ENCODE peak calls at places on chromosome 20, in nine cellular contexts. One of them, this sample, is unnamed.

GRCh38 chr20:8361008-8361652 is 229.1 kb downstream of the PLCB1 start:
- DNase-seq in CD8-positive, alpha-beta T cell: no peak
- DNase-seq in Calu3: no peak
- DNase-seq in psoas muscle: no peak
- DNase-seq in CD4-positive, alpha-beta T cell: no peak
- DNase-seq in tibial artery: no peak
- DNase-seq in RWPE1: no peak
- DNase-seq in fibroblast of mammary gland: peak
- DNase-seq in progenitor cell of endocrine pancreas: no peak
- DNase-seq in this sample: no peak

GRCh38 chr20:4555188-4555893 is 166.4 kb upstream of the PRND start:
- DNase-seq in Calu3: no peak
- DNase-seq in tibial artery: no peak
- DNase-seq in RWPE1: peak
- DNase-seq in fibroblast of mammary gland: peak
- DNase-seq in CD4-positive, alpha-beta T cell: no peak
- DNase-seq in CD8-positive, alpha-beta T cell: no peak
- DNase-seq in progenitor cell of endocrine pancreas: no peak
- DNase-seq in psoas muscle: no peak
- DNase-seq in this sample: no peak

GRCh38 chr20:48826883-48827771 is 672 bp downstream of the PREX1 start:
- DNase-seq in fibroblast of mammary gland: no peak
- DNase-seq in CD8-positive, alpha-beta T cell: peak
- DNase-seq in progenitor cell of endocrine pancreas: no peak
- DNase-seq in tibial artery: no peak
- DNase-seq in CD4-positive, alpha-beta T cell: no peak
- DNase-seq in RWPE1: no peak
- DNase-seq in Calu3: no peak
- DNase-seq in psoas muscle: peak
- DNase-seq in this sample: peak

GRCh38 chr20:33945391-33946079 is 48.2 kb upstream of the RALY start:
- DNase-seq in CD8-positive, alpha-beta T cell: no peak
- DNase-seq in Calu3: no peak
- DNase-seq in CD4-positive, alpha-beta T cell: no peak
- DNase-seq in tibial artery: no peak
- DNase-seq in progenitor cell of endocrine pancreas: no peak
- DNase-seq in psoas muscle: no peak
- DNase-seq in fibroblast of mammary gland: peak
- DNase-seq in RWPE1: peak
- DNase-seq in this sample: no peak

GRCh38 chr20:2301164-2301622 is 5.4 kb downstream of the TGM3 start:
- DNase-seq in fibroblast of mammary gland: peak
- DNase-seq in psoas muscle: no peak
- DNase-seq in Calu3: no peak
- DNase-seq in CD8-positive, alpha-beta T cell: no peak
- DNase-seq in CD4-positive, alpha-beta T cell: no peak
- DNase-seq in RWPE1: no peak
- DNase-seq in tibial artery: peak
- DNase-seq in progenitor cell of endocrine pancreas: no peak
- DNase-seq in this sample: peak

GRCh38 chr20:6157345-6157744 is 34.5 kb upstream of the FERMT1 start:
- DNase-seq in RWPE1: no peak
- DNase-seq in psoas muscle: no peak
- DNase-seq in tibial artery: no peak
- DNase-seq in Calu3: no peak
- DNase-seq in fibroblast of mammary gland: peak
- DNase-seq in CD8-positive, alpha-beta T cell: no peak
- DNase-seq in CD4-positive, alpha-beta T cell: no peak
- DNase-seq in progenitor cell of endocrine pancreas: no peak
- DNase-seq in this sample: no peak

GRCh38 chr20:40320612-40321011 is 368.4 kb downstream of the MAFB start:
- DNase-seq in fibroblast of mammary gland: no peak
- DNase-seq in progenitor cell of endocrine pancreas: no peak
- DNase-seq in psoas muscle: no peak
- DNase-seq in CD4-positive, alpha-beta T cell: no peak
- DNase-seq in RWPE1: no peak
- DNase-seq in Calu3: no peak
- DNase-seq in CD8-positive, alpha-beta T cell: no peak
- DNase-seq in tibial artery: no peak
- DNase-seq in this sample: no peak

GRCh38 chr20:63053430-63054102 is 46.8 kb upstream of the BHLHE23 start:
- DNase-seq in CD4-positive, alpha-beta T cell: no peak
- DNase-seq in Calu3: no peak
- DNase-seq in fibroblast of mammary gland: no peak
- DNase-seq in psoas muscle: no peak
- DNase-seq in progenitor cell of endocrine pancreas: no peak
- DNase-seq in CD8-positive, alpha-beta T cell: no peak
- DNase-seq in tibial artery: peak
- DNase-seq in RWPE1: no peak
- DNase-seq in this sample: no peak

GRCh38 chr20:19964289-19965263 is 52.6 kb upstream of the NAA20 start:
- DNase-seq in fibroblast of mammary gland: peak
- DNase-seq in psoas muscle: peak
- DNase-seq in Calu3: no peak
- DNase-seq in tibial artery: peak
- DNase-seq in RWPE1: peak
- DNase-seq in CD8-positive, alpha-beta T cell: no peak
- DNase-seq in CD4-positive, alpha-beta T cell: no peak
- DNase-seq in progenitor cell of endocrine pancreas: no peak
- DNase-seq in this sample: no peak

GRCh38 chr20:44754554-44754953 is 8.9 kb downstream of the KCNK15 start:
- DNase-seq in CD8-positive, alpha-beta T cell: no peak
- DNase-seq in fibroblast of mammary gland: no peak
- DNase-seq in progenitor cell of endocrine pancreas: no peak
- DNase-seq in Calu3: no peak
- DNase-seq in RWPE1: no peak
- DNase-seq in CD4-positive, alpha-beta T cell: no peak
- DNase-seq in psoas muscle: no peak
- DNase-seq in tibial artery: no peak
- DNase-seq in this sample: no peak

DNA sequence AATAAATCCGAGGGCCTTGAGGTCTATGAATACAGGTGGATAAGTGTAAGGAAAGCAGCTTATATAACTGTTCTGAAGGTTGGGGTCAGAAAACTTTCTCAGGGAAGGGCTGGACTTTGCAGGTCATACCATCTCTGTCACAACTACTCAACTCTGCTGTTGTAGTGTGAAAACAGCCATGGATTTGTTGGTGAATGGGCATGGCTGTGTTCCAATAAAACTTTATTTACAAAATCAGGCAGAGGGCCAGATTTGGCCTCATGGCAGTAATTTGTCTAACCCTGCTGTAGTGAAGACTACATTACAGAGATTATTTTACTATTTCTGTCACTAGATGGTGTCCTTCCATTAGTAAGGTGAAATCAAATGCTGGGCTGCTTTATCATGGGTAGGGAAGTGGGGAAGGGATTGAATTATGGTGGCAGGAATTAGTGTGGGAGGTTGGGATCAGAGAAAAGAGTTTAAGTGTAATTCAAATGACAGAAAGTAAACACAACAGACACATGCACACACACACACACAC is 409.6 kb upstream of the CHD6 start:
- DNase-seq in fibroblast of mammary gland: no peak
- DNase-seq in progenitor cell of endocrine pancreas: no peak
- DNase-seq in psoas muscle: no peak
- DNase-seq in tibial artery: no peak
- DNase-seq in RWPE1: no peak
- DNase-seq in CD8-positive, alpha-beta T cell: no peak
- DNase-seq in CD4-positive, alpha-beta T cell: no peak
- DNase-seq in Calu3: no peak
- DNase-seq in this sample: no peak
- TF ChIP-seq CTCF in fibroblast of mammary gland: no peak
- TF ChIP-seq CTCF in progenitor cell of endocrine pancreas: peak
- TF ChIP-seq CTCF in psoas muscle: no peak
- TF ChIP-seq CTCF in tibial artery: no peak
- TF ChIP-seq CTCF in RWPE1: no peak
- TF ChIP-seq CTCF in CD8-positive, alpha-beta T cell: no peak
- TF ChIP-seq CTCF in CD4-positive, alpha-beta T cell: no peak
- TF ChIP-seq CTCF in Calu3: no peak
- TF ChIP-seq CTCF in this sample: no peak

GRCh38 chr20:59428441-59429205 is 128.2 kb downstream of the EDN3 start:
- DNase-seq in progenitor cell of endocrine pancreas: no peak
- DNase-seq in CD8-positive, alpha-beta T cell: no peak
- DNase-seq in fibroblast of mammary gland: no peak
- DNase-seq in RWPE1: no peak
- DNase-seq in Calu3: no peak
- DNase-seq in CD4-positive, alpha-beta T cell: no peak
- DNase-seq in psoas muscle: no peak
- DNase-seq in tibial artery: no peak
- DNase-seq in this sample: no peak
- TF ChIP-seq CTCF in progenitor cell of endocrine pancreas: peak
- TF ChIP-seq CTCF in CD8-positive, alpha-beta T cell: no peak
- TF ChIP-seq CTCF in fibroblast of mammary gland: no peak
- TF ChIP-seq CTCF in RWPE1: no peak
- TF ChIP-seq CTCF in Calu3: peak
- TF ChIP-seq CTCF in CD4-positive, alpha-beta T cell: no peak
- TF ChIP-seq CTCF in psoas muscle: no peak
- TF ChIP-seq CTCF in tibial artery: no peak
- TF ChIP-seq CTCF in this sample: no peak

GRCh38 chr20:12893019-12893418 is 115.8 kb upstream of the SPTLC3 start:
- DNase-seq in RWPE1: no peak
- DNase-seq in fibroblast of mammary gland: no peak
- DNase-seq in Calu3: no peak
- DNase-seq in tibial artery: no peak
- DNase-seq in psoas muscle: no peak
- DNase-seq in progenitor cell of endocrine pancreas: no peak
- DNase-seq in CD8-positive, alpha-beta T cell: no peak
- DNase-seq in CD4-positive, alpha-beta T cell: no peak
- DNase-seq in this sample: no peak
- TF ChIP-seq CTCF in RWPE1: no peak
- TF ChIP-seq CTCF in fibroblast of mammary gland: no peak
- TF ChIP-seq CTCF in Calu3: no peak
- TF ChIP-seq CTCF in tibial artery: no peak
- TF ChIP-seq CTCF in psoas muscle: no peak
- TF ChIP-seq CTCF in progenitor cell of endocrine pancreas: no peak
- TF ChIP-seq CTCF in CD8-positive, alpha-beta T cell: no peak
- TF ChIP-seq CTCF in CD4-positive, alpha-beta T cell: no peak
- TF ChIP-seq CTCF in this sample: no peak

DNA sequence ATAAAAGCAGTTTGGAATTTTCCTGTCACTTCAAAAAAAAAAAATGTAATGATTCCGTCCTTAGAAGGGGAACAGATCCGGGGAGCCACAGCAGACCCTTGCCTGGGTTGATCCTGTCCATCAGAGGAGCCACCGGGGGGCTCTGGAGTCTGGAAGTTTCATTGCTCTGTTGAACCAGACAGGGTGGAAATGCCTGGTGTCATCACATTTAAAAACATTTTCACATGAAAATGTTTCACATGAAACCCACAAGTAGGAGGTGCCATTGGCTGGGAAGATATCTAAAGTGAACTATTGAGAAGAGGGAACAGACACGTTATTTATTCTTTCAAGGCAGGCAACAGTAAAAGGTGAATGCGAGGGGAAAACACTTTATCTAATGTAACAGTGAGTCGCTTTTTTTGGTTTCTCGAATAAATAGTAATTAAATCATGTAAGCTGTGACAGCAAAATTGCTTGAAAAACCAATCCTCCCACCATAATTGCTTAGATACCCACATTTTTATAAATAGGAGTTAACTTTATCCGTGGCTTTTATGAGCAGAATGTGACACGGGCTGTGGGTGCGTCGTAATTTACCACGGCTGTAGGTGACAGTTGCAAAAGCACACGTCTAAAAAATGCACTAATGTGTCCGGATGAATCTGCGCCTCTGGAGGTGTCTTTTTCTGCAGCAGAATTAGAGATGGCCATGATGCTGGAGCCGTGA is 323.4 kb downstream of the TAF4 start:
- DNase-seq in progenitor cell of endocrine pancreas: no peak
- DNase-seq in CD8-positive, alpha-beta T cell: no peak
- DNase-seq in psoas muscle: peak
- DNase-seq in RWPE1: no peak
- DNase-seq in CD4-positive, alpha-beta T cell: no peak
- DNase-seq in fibroblast of mammary gland: no peak
- DNase-seq in Calu3: no peak
- DNase-seq in tibial artery: no peak
- DNase-seq in this sample: no peak
- TF ChIP-seq CTCF in progenitor cell of endocrine pancreas: no peak
- TF ChIP-seq CTCF in CD8-positive, alpha-beta T cell: no peak
- TF ChIP-seq CTCF in psoas muscle: no peak
- TF ChIP-seq CTCF in RWPE1: no peak
- TF ChIP-seq CTCF in CD4-positive, alpha-beta T cell: no peak
- TF ChIP-seq CTCF in fibroblast of mammary gland: no peak
- TF ChIP-seq CTCF in Calu3: no peak
- TF ChIP-seq CTCF in tibial artery: no peak
- TF ChIP-seq CTCF in this sample: no peak

GRCh38 chr20:22243063-22243462 is 341.3 kb downstream of the FOXA2 start:
- DNase-seq in tibial artery: no peak
- DNase-seq in CD8-positive, alpha-beta T cell: no peak
- DNase-seq in psoas muscle: no peak
- DNase-seq in Calu3: no peak
- DNase-seq in RWPE1: no peak
- DNase-seq in progenitor cell of endocrine pancreas: no peak
- DNase-seq in CD4-positive, alpha-beta T cell: no peak
- DNase-seq in fibroblast of mammary gland: peak
- DNase-seq in this sample: no peak

GRCh38 chr20:22245139-22245538 is 339.2 kb downstream of the FOXA2 start:
- DNase-seq in tibial artery: no peak
- DNase-seq in fibroblast of mammary gland: no peak
- DNase-seq in Calu3: no peak
- DNase-seq in RWPE1: no peak
- DNase-seq in psoas muscle: no peak
- DNase-seq in CD4-positive, alpha-beta T cell: no peak
- DNase-seq in CD8-positive, alpha-beta T cell: no peak
- DNase-seq in progenitor cell of endocrine pancreas: no peak
- DNase-seq in this sample: no peak

DNA sequence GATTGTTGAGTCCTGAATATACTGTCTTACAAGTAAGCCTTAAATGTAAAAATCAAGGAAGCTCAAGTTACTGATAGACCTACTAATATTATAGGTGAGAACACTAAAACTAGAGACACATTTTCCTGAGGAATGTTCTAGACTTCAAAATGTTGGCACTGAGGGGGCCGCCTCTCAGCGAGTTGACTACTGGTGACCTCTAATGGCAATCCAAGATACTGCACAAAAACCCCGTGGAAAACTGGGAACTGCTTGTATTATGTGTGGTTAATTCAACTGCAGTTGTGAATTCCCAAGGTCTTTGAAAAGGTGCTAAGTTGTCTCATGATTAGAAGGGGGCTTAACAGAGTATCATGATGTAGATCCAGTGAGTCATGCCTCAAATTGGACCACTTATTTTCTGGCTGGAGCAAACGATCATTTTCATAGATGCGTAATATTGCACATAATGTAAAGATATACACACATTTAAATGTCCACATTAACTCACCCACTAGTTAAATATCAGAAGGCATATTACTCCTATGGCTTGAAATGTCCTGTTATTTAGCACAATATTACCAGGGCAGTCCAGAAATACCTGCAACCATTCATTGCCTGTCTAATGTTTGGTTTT is 336.2 kb downstream of the FOXA2 start:
- DNase-seq in psoas muscle: no peak
- DNase-seq in CD4-positive, alpha-beta T cell: no peak
- DNase-seq in CD8-positive, alpha-beta T cell: no peak
- DNase-seq in fibroblast of mammary gland: peak
- DNase-seq in RWPE1: peak
- DNase-seq in tibial artery: no peak
- DNase-seq in Calu3: no peak
- DNase-seq in progenitor cell of endocrine pancreas: no peak
- DNase-seq in this sample: no peak
- TF ChIP-seq CTCF in psoas muscle: peak
- TF ChIP-seq CTCF in CD4-positive, alpha-beta T cell: no peak
- TF ChIP-seq CTCF in CD8-positive, alpha-beta T cell: no peak
- TF ChIP-seq CTCF in fibroblast of mammary gland: peak
- TF ChIP-seq CTCF in RWPE1: peak
- TF ChIP-seq CTCF in tibial artery: no peak
- TF ChIP-seq CTCF in Calu3: no peak
- TF ChIP-seq CTCF in progenitor cell of endocrine pancreas: peak
- TF ChIP-seq CTCF in this sample: no peak

This sample was measured in activated B cell treated with CpG ODN at 0.5 μM for 24 hours.